ENCODE peak calls at places on chromosomes 12 and 14, in ten cellular contexts. S is stimulated activated CD8-positive, alpha-beta memory T cell treated with anti-CD3 and anti-CD28 coated beads, Interleukin-15, amount 100 ng/mL, for 24 hours; X is GF-D8; L is AG10803; N is stimulated activated naive B cell treated with anti-CD40 and anti-IgM and Interleukin-4, amounts not matched to agents 10 μg/mL and 1 μg/mL and 100 μg/mL, for 72 hours; P is kidney glomerular epithelial cell; M is colonic mucosa; J is HFFc6; D is ureter; I is activated CD8-positive, alpha-beta memory T cell treated with anti-CD3 and anti-CD28 coated beads for 24 hours. U is an unnamed sample.

GRCh38 chr12:116571089-116571488 is 11.9 kb downstream of the MAP1LC3B2 start:
- DNase-seq in P (no peak), M (no peak), J (no peak), L (no peak), D (no peak), X (no peak), N (no peak), I (no peak), S (no peak), U (no peak)

GRCh38 chr12:13093191-13093849 is 10.1 kb downstream of the GSG1 start:
- DNase-seq in S (no peak), L (peak), M (no peak), J (peak), I (no peak), D (no peak), N (no peak), P (peak), X (no peak), U (no peak)

GRCh38 chr12:104686196-104686595 is 229.4 kb downstream of the CHST11 start:
- DNase-seq in D (no peak), P (peak), S (no peak), M (no peak), L (no peak), J (no peak), X (no peak), N (no peak), I (no peak), U (no peak)

GRCh38 chr12:32544893-32545292 is 134.2 kb upstream of the DNM1L start:
- DNase-seq in S (no peak), P (no peak), L (no peak), M (no peak), D (no peak), I (no peak), N (no peak), J (no peak), X (no peak), U (no peak)

GRCh38 chr12:52291267-52291935 is at the start of gene KRT81:
- DNase-seq in J (no peak), M (no peak), N (no peak), S (no peak), X (no peak), L (no peak), I (peak), D (peak), P (no peak), U (no peak)

GRCh38 chr12:32197421-32197820 is 90.8 kb downstream of the BICD1 start:
- DNase-seq in S (no peak), M (no peak), X (no peak), P (no peak), I (no peak), N (no peak), D (no peak), L (no peak), J (peak), U (no peak)

GRCh38 chr12:27906658-27907473 is 65.7 kb downstream of the PTHLH start:
- DNase-seq in X (no peak), I (no peak), M (no peak), L (peak), J (no peak), P (no peak), D (no peak), S (no peak), N (no peak), U (no peak)

GRCh38 chr12:111284709-111285108 is 84.2 kb downstream of the PHETA1 start:
- DNase-seq in X (no peak), D (no peak), M (no peak), P (no peak), I (no peak), J (no peak), L (no peak), S (no peak), N (no peak), U (peak)

GRCh38 chr14:55277972-55278740 is 6.9 kb downstream of the FBXO34 start:
- DNase-seq in J (no peak), M (no peak), P (no peak), N (peak), S (no peak), L (no peak), X (peak), D (no peak), I (no peak), U (no peak)

U was measured in NCI-H69.